ENCODE peak calls at places on chromosomes 3 and 15, in eight cellular contexts. K is stimulated activated CD8-positive, alpha-beta memory T cell treated with anti-CD3 and anti-CD28 coated beads, Interleukin-15, amount 100 ng/mL, for 1 hour; C is foreskin fibroblast; I is H54; L is lower leg skin; X is B cell; G is CD4-positive, alpha-beta T cell; N is suprapubic skin. P is an unnamed sample.

GRCh38 chr3:135908225-135908624 is 57.3 kb upstream of the PPP2R3A start:
- DNase-seq in N (peak), L (peak), G (no peak), I (peak), K (no peak), X (no peak), C (no peak), P (no peak)

GRCh38 chr3:179872842-179873241 is 163.9 kb downstream of the PEX5L start:
- DNase-seq in X (no peak), I (no peak), L (no peak), N (no peak), G (no peak), C (no peak), K (no peak), P (no peak)

GRCh38 chr15:60351066-60351465 is 46.7 kb downstream of the ANXA2 start:
- DNase-seq in X (no peak), C (peak), G (no peak), I (no peak), L (no peak), K (no peak), N (no peak), P (no peak)

GRCh38 chr15:70284438-70285214 is 186.9 kb upstream of the TLE3 start:
- DNase-seq in X (peak), C (no peak), G (no peak), L (no peak), N (no peak), I (no peak), K (no peak), P (no peak)

GRCh38 chr15:27776501-27776900 is 322.6 kb downstream of the OCA2 start:
- DNase-seq in G (no peak), K (no peak), N (no peak), C (no peak), L (no peak), X (no peak), I (no peak), P (no peak)

GRCh38 chr15:78076231-78077052 is 1.1 kb downstream of the TBC1D2B start:
- DNase-seq in L (no peak), I (no peak), C (peak), G (no peak), X (no peak), N (no peak), K (no peak), P (no peak)

GRCh38 chr15:25557916-25558315 is 119.1 kb upstream of the UBE3A start:
- DNase-seq in X (no peak), N (no peak), K (no peak), L (no peak), C (no peak), I (no peak), G (no peak), P (no peak)

GRCh38 chr15:84961114-84961452 is 20.6 kb upstream of the PDE8A start:
- DNase-seq in L (no peak), I (peak), C (no peak), N (no peak), K (no peak), X (no peak), G (no peak), P (no peak)

GRCh38 chr3:44568561-44568960 is 13.6 kb downstream of the ZKSCAN7 start:
- DNase-seq in I (no peak), C (peak), X (no peak), G (no peak), N (no peak), K (no peak), L (no peak), P (no peak)

GRCh38 chr15:69921626-69922624 is 175.8 kb downstream of the TLE3 start:
- DNase-seq in L (no peak), I (no peak), C (no peak), K (no peak), X (peak), G (no peak), N (no peak), P (peak)

GRCh38 chr3:115525726-115526125 is 97.6 kb upstream of the GAP43 start:
- DNase-seq in K (no peak), N (no peak), I (no peak), L (no peak), C (no peak), G (no peak), X (no peak), P (no peak)

GRCh38 chr15:36161781-36162212 is 417.6 kb upstream of the CDIN1 start:
- DNase-seq in G (no peak), I (no peak), N (peak), L (peak), C (peak), K (no peak), X (no peak), P (no peak)

GRCh38 chr15:42035362-42035761 is 14.5 kb upstream of the PLA2G4E start:
- DNase-seq in L (peak), G (no peak), X (no peak), K (no peak), C (peak), I (no peak), N (no peak), P (peak)